ENCODE peak calls at places on chromosomes 4 and X, in nine cellular contexts. L is body of pancreas, F is right lobe of liver, C is tibial nerve, X is uterus, I is lower leg skin, S is ovary, U is Peyer's patch, W is stomach. P is an unnamed sample.

GRCh38 chr4:80097395-80098177 is 24.6 kb upstream of the ANTXR2 start:
- DNase-seq in L (no peak), F (no peak), C (peak), X (peak), I (peak), S (peak), U (peak), W (no peak), P (no peak)

GRCh38 chrX:21998037-21998436 is 34.1 kb upstream of the PHEX start:
- DNase-seq in L (no peak), F (no peak), C (no peak), X (no peak), I (no peak), S (no peak), U (no peak), W (no peak), P (no peak)

GRCh38 chrX:40076750-40077149 is 21.0 kb downstream of the BCOR start:
- DNase-seq in L (no peak), F (peak), C (no peak), X (no peak), I (no peak), S (no peak), U (no peak), W (no peak), P (no peak)

GRCh38 chrX:113514906-113515305 is 674.3 kb upstream of the AMOT start:
- DNase-seq in L (no peak), F (no peak), C (no peak), X (no peak), I (no peak), S (no peak), U (no peak), W (no peak), P (no peak)

GRCh38 chr4:63563288-63564014 is 845.8 kb downstream of the TECRL start:
- DNase-seq in L (no peak), F (no peak), C (no peak), X (no peak), I (no peak), S (no peak), U (no peak), W (no peak), P (no peak)

GRCh38 chr4:53987761-53988171 is 76.6 kb downstream of the CHIC2 start:
- DNase-seq in L (no peak), F (no peak), C (no peak), X (no peak), I (no peak), S (no peak), U (peak), W (no peak), P (no peak)

GRCh38 chr4:95102391-95102790 is 344.6 kb downstream of the BMPR1B start:
- DNase-seq in L (no peak), F (no peak), C (no peak), X (no peak), I (no peak), S (no peak), U (no peak), W (no peak), P (no peak)

GRCh38 chr4:10030946-10031662 is 9.8 kb upstream of the SLC2A9 start:
- DNase-seq in L (no peak), F (no peak), C (no peak), X (no peak), I (no peak), S (no peak), U (peak), W (no peak), P (no peak)

GRCh38 chr4:128524311-128524710 is 236.7 kb upstream of the PGRMC2 start:
- DNase-seq in L (peak), F (no peak), C (no peak), X (peak), I (peak), S (no peak), U (no peak), W (peak), P (no peak)

GRCh38 chrX:65643046-65643785 is 24.2 kb upstream of the MSN start:
- DNase-seq in L (peak), F (no peak), C (no peak), X (no peak), I (no peak), S (no peak), U (no peak), W (no peak), P (no peak)

GRCh38 chr4:13912436-13912835 is 284.9 kb upstream of the BOD1L1 start:
- DNase-seq in L (no peak), F (no peak), C (no peak), X (no peak), I (no peak), S (no peak), U (no peak), W (no peak), P (no peak)

GRCh38 chr4:120085705-120086104 is 19.1 kb upstream of the MAD2L1 start:
- DNase-seq in L (no peak), F (no peak), C (no peak), X (no peak), I (no peak), S (no peak), U (no peak), W (no peak), P (no peak)

GRCh38 chr4:33425916-33426315 is 2705.7 kb downstream of the PCDH7 start:
- DNase-seq in L (no peak), F (no peak), C (no peak), X (no peak), I (no peak), S (no peak), U (no peak), W (no peak), P (no peak)

GRCh38 chr4:61427818-61428495 is 227.8 kb downstream of the ADGRL3 start:
- DNase-seq in L (no peak), F (no peak), C (no peak), X (no peak), I (no peak), S (no peak), U (no peak), W (no peak), P (no peak)

GRCh38 chrX:38652934-38653442 is 91.6 kb downstream of the TSPAN7 start:
- DNase-seq in L (no peak), F (no peak), C (no peak), X (no peak), I (no peak), S (no peak), U (no peak), W (no peak), P (no peak)

GRCh38 chr4:117134386-117134785 is 49.0 kb upstream of the TRAM1L1 start:
- DNase-seq in L (peak), F (no peak), C (no peak), X (no peak), I (no peak), S (no peak), U (no peak), W (no peak), P (no peak)

GRCh38 chrX:6909396-6909795 is 238.1 kb upstream of the STS start:
- DNase-seq in L (no peak), F (no peak), C (no peak), X (no peak), I (no peak), S (no peak), U (no peak), W (no peak), P (no peak)

GRCh38 chr4:77819836-77820679 is 890 bp upstream of the CNOT6L start:
- DNase-seq in L (peak), F (peak), C (peak), X (peak), I (peak), S (peak), U (peak), W (peak), P (peak)

GRCh38 chr4:113958766-113959540 is 20.5 kb downstream of the ARSJ start:
- DNase-seq in L (no peak), F (no peak), C (no peak), X (no peak), I (no peak), S (no peak), U (no peak), W (no peak), P (no peak)

GRCh38 chrX:72048515-72049455 is 82.9 kb downstream of the RTL5 start:
- DNase-seq in L (no peak), F (no peak), C (no peak), X (no peak), I (peak), S (no peak), U (peak), W (no peak), P (no peak)

GRCh38 chrX:121298499-121298898 is 251.1 kb downstream of the GLUD2 start:
- DNase-seq in L (no peak), F (no peak), C (no peak), X (no peak), I (no peak), S (no peak), U (no peak), W (no peak), P (no peak)

GRCh38 chr4:76442807-76443206 is 7.8 kb downstream of the SHROOM3 start:
- DNase-seq in L (no peak), F (no peak), C (no peak), X (no peak), I (no peak), S (no peak), U (no peak), W (no peak), P (no peak)

GRCh38 chr4:161929966-161930365 is 233.8 kb downstream of the FSTL5 start:
- DNase-seq in L (no peak), F (no peak), C (no peak), X (no peak), I (no peak), S (no peak), U (no peak), W (no peak), P (no peak)

GRCh38 chrX:9794495-9794894 is 8.3 kb downstream of the SHROOM2 start:
- DNase-seq in L (no peak), F (no peak), C (no peak), X (no peak), I (no peak), S (no peak), U (no peak), W (no peak), P (no peak)

GRCh38 chr4:40134206-40134917 is 62.5 kb upstream of the RHOH start:
- DNase-seq in L (no peak), F (no peak), C (no peak), X (no peak), I (no peak), S (no peak), U (no peak), W (no peak), P (no peak)

GRCh38 chr4:74161676-74162450 is 3.9 kb downstream of the MTHFD2L start:
- DNase-seq in L (no peak), F (no peak), C (no peak), X (no peak), I (no peak), S (no peak), U (no peak), W (no peak), P (no peak)

GRCh38 chrX:22314692-22315091 is 42.0 kb downstream of the CBLL2 start:
- DNase-seq in L (no peak), F (no peak), C (no peak), X (no peak), I (no peak), S (no peak), U (no peak), W (no peak), P (no peak)

GRCh38 chrX:132909643-132910042 is 48.8 kb downstream of the HS6ST2 start:
- DNase-seq in L (no peak), F (no peak), C (no peak), X (no peak), I (no peak), S (no peak), U (no peak), W (no peak), P (no peak)

GRCh38 chrX:9182041-9182440 is 148.1 kb upstream of the FAM9B start:
- DNase-seq in L (no peak), F (no peak), C (no peak), X (no peak), I (no peak), S (no peak), U (no peak), W (no peak), P (no peak)

GRCh38 chrX:42530027-42530426 is 247.9 kb downstream of the PPP1R2C start:
- DNase-seq in L (no peak), F (no peak), C (no peak), X (no peak), I (no peak), S (no peak), U (no peak), W (no peak), P (no peak)

GRCh38 chr4:122356317-122356818 is 22.4 kb upstream of the ADAD1 start:
- DNase-seq in L (no peak), F (no peak), C (no peak), X (no peak), I (no peak), S (no peak), U (no peak), W (no peak), P (no peak)

GRCh38 chr4:74733760-74734159 is 60.6 kb downstream of the BTC start:
- DNase-seq in L (no peak), F (no peak), C (no peak), X (no peak), I (no peak), S (no peak), U (peak), W (no peak), P (no peak)

GRCh38 chrX:12007881-12008280 is 130.4 kb upstream of the FRMPD4 start:
- DNase-seq in L (no peak), F (no peak), C (no peak), X (no peak), I (no peak), S (no peak), U (no peak), W (no peak), P (no peak)

GRCh38 chr4:128519163-128519810 is 231.7 kb upstream of the PGRMC2 start:
- DNase-seq in L (peak), F (no peak), C (no peak), X (peak), I (peak), S (peak), U (no peak), W (no peak), P (no peak)

GRCh38 chr4:119025440-119025839 is 110.2 kb upstream of the MYOZ2 start:
- DNase-seq in L (no peak), F (no peak), C (peak), X (peak), I (no peak), S (peak), U (peak), W (peak), P (no peak)

GRCh38 chr4:72919464-72919863 is 150.1 kb downstream of the COX18 start:
- DNase-seq in L (no peak), F (no peak), C (no peak), X (no peak), I (no peak), S (no peak), U (no peak), W (no peak), P (no peak)

GRCh38 chr4:79578613-79579012 is 170.6 kb upstream of the GK2 start:
- DNase-seq in L (no peak), F (no peak), C (no peak), X (no peak), I (no peak), S (no peak), U (no peak), W (no peak), P (no peak)

GRCh38 chrX:137771537-137771936 is 205.6 kb downstream of the ZIC3 start:
- DNase-seq in L (no peak), F (no peak), C (no peak), X (no peak), I (no peak), S (no peak), U (no peak), W (no peak), P (no peak)

DNA sequence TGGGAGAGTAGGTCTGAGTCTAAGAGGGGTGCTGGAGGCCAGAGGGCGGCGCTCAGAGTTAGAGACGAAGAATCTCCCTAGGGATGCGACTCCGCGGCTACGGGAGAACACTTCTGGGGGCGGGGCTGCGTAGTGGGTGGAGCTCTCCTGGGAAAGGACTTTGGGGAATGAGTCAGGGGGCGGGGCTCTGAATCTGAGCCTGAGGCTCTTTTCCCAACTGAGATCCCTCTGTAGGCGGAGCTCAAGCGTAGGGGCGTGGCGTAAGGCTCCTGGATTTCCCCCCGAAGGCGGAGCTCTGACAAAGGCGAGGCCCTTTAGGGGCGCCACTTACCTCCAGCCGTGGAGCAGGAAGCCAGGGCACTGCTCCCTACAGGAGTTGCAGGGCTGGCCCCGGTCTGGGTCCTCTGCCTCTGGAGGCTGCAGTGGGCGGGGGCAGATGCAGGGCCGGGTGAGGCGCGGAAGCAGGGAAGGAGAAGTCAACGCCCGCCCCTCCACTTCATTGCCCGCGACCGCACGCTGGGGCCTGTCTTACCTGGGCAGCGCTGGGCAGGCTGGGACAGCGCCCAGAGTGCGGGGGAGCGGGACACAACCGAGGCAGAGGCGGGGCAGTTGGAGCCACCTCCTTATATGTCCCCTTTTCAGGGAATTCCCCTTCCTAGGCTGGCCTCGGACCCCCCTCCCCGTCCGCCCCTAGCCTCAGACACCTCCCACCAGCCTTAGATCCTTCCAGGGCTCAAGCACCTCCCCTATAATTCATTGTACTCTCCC is 1.7 kb downstream of the PRICKLE3 start:
- DNase-seq in L (peak), F (no peak), C (peak), X (peak), I (peak), S (peak), U (peak), W (peak), P (no peak)
- TF ChIP-seq POLR2A in L (peak), F (no peak), C (peak), X (peak), I (no peak), S (peak), U (peak), W (peak), P (no peak)

DNA sequence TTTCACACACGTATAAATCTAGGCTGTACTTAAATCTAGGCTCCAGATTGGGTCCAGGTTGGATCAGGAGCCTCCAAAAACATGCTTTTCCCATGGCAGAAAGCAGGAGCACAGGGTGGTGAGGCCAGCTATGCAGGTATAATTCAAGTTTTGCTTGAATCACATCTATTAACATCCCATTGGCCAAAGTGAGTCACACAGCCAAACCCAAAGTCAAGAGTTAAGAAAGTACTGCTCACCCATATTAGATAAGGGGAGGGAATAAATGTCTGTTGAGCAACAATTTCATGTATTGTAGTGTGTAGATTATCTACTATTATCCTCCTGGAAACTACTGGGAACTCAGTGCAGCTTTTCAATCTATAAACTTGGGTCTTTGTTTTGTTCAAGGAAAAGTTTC is 12.8 kb downstream of the SUPT20HL2 start:
- DNase-seq in L (no peak), F (no peak), C (no peak), X (no peak), I (no peak), S (no peak), U (no peak), W (no peak), P (no peak)
- TF ChIP-seq POLR2A in L (no peak), F (no peak), C (no peak), X (no peak), I (no peak), S (no peak), U (no peak), W (no peak), P (no peak)

DNA sequence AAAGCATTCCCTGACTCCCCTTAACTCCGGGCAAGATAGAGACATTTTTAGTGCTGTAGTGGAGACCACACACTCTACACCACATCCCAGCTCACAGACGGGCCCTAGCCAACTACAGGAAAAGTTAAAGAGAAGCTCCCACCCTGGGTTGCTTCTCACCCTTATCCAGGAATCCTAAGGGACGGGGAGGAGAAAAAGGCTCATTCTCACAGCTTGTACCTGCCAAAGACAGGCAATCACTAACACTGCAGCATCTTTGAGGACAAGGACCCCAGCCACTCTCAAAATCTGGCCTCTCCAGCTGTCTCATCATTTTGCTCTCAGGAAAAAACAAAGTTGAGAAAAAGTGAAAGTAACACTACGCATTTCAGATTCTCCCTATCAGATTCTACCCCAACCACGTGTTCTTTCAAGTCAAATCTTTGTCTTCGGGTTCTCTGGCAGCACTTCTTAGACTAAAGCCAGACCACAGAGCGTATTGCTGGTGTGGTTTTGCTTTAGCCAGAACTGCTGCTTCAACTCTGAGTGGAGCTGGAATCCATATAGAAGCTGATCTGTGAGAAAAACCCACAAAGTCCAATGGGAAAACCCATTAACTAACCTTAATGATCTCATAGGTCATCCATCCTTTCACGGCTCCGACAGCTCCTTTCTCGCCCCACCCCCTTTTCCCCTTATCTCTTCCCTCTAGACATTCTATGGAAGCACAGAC is 605.9 kb upstream of the DIPK2B start:
- DNase-seq in L (no peak), F (no peak), C (no peak), X (no peak), I (no peak), S (peak), U (peak), W (no peak), P (peak)
- TF ChIP-seq POLR2A in L (no peak), F (no peak), C (no peak), X (peak), I (no peak), S (no peak), U (no peak), W (no peak), P (no peak)

GRCh38 chrX:49175875-49176274 is 4.2 kb downstream of the PLP2 start:
- DNase-seq in L (no peak), F (no peak), C (no peak), X (no peak), I (no peak), S (no peak), U (no peak), W (no peak), P (no peak)

GRCh38 chrX:49176421-49177326 is 5.0 kb downstream of the PLP2 start:
- DNase-seq in L (peak), F (no peak), C (no peak), X (no peak), I (no peak), S (no peak), U (no peak), W (no peak), P (no peak)

GRCh38 chrX:49175435-49175834 is 3.7 kb downstream of the PLP2 start:
- DNase-seq in L (no peak), F (no peak), C (no peak), X (no peak), I (no peak), S (no peak), U (no peak), W (no peak), P (no peak)

GRCh38 chrX:49172280-49172780 is 632 bp downstream of the PLP2 start:
- DNase-seq in L (peak), F (peak), C (peak), X (peak), I (peak), S (peak), U (peak), W (peak), P (peak)

GRCh38 chrX:49174723-49175122 is 3.0 kb downstream of the PLP2 start:
- DNase-seq in L (no peak), F (no peak), C (no peak), X (no peak), I (no peak), S (no peak), U (no peak), W (no peak), P (no peak)
- TF ChIP-seq POLR2A in L (no peak), F (no peak), C (no peak), X (no peak), I (no peak), S (no peak), U (no peak), W (no peak), P (no peak)

GRCh38 chrX:43870011-43870410 is 12.2 kb downstream of the MAOB start:
- DNase-seq in L (no peak), F (no peak), C (no peak), X (no peak), I (no peak), S (no peak), U (no peak), W (no peak), P (no peak)
- TF ChIP-seq POLR2A in L (no peak), F (no peak), C (no peak), X (no peak), I (no peak), S (no peak), U (no peak), W (no peak), P (no peak)